ENCODE peak calls at places on chromosomes 16 and 17, in five cellular contexts. O, P, S, G and J are unnamed samples.

GRCh38 chr17:14301761-14302401 is 1.0 kb downstream of the HS3ST3B1 start:
- DNase-seq in O (peak; percentile 75), P (no peak), S (peak; percentile 72), G (peak; percentile 62), J (peak; percentile 79)

GRCh38 chr16:28845173-28846079 is 722 bp downstream of the TUFM start:
- DNase-seq in O (no peak), P (no peak), S (no peak), G (peak; percentile 48), J (peak; percentile 69)

GRCh38 chr17:73278465-73279453 is 17.1 kb upstream of the CPSF4L start:
- DNase-seq in O (no peak), P (no peak), S (no peak), G (peak; percentile 52), J (no peak)

GRCh38 chr17:32461853-32462617 is 17.7 kb downstream of the PSMD11 start:
- DNase-seq in O (no peak), P (no peak), S (peak; percentile 47), G (peak; percentile 63), J (no peak)

GRCh38 chr17:77865109-77865611 is 93.3 kb upstream of the TNRC6C start:
- DNase-seq in O (peak; percentile 40), P (no peak), S (no peak), G (no peak), J (peak; percentile 67)

GRCh38 chr17:15092762-15093161 is 172.4 kb downstream of the PMP22 start:
- DNase-seq in O (no peak), P (no peak), S (no peak), G (peak; percentile 55), J (no peak)

GRCh38 chr17:34485999-34486398 is 93.4 kb upstream of the TMEM132E start:
- DNase-seq in O (no peak), P (no peak), S (no peak), G (no peak), J (no peak)

GRCh38 chr16:31868701-31869167 is 4.9 kb upstream of the ZNF267 start:
- DNase-seq in O (peak; percentile 80), P (no peak), S (peak; percentile 81), G (peak; percentile 75), J (peak; percentile 81)

GRCh38 chr16:72530434-72530833 is 358.5 kb upstream of the PMFBP1 start:
- DNase-seq in O (no peak), P (no peak), S (no peak), G (peak; percentile 81), J (no peak)

GRCh38 chr17:47902039-47902744 is 6.2 kb downstream of the SP2 start:
- DNase-seq in O (no peak), P (no peak), S (no peak), G (no peak), J (no peak)

GRCh38 chr17:76554131-76554530 is 14.3 kb downstream of the PRCD start:
- DNase-seq in O (no peak), P (no peak), S (no peak), G (no peak), J (peak; percentile 92)

GRCh38 chr16:58264961-58265479 is 29.8 kb downstream of the PRSS54 start:
- DNase-seq in O (no peak), P (no peak), S (no peak), G (peak; percentile 80), J (no peak)